ENCODE peak calls at places on chromosomes 2 and 18, in four cellular contexts. Y is SK-N-SH, Q is HepG2, P is HCT116. R is an unnamed sample.

GRCh38 chr2:143939976-143940375 is 579.9 kb downstream of the ZEB2 start:
- DNase-seq in Y (no peak), Q (no peak), P (no peak), R (no peak)

GRCh38 chr2:41836944-41837343 is 210.9 kb upstream of the PKDCC start:
- DNase-seq in Y (no peak), Q (no peak), P (peak), R (peak)

GRCh38 chr18:60471652-60472051 is 99.1 kb upstream of the MC4R start:
- DNase-seq in Y (no peak), Q (no peak), P (no peak), R (no peak)

GRCh38 chr2:206368933-206369569 is 74.3 kb upstream of the ADAM23 start:
- DNase-seq in Y (no peak), Q (no peak), P (no peak), R (no peak)

GRCh38 chr2:232245111-232245510 is 133.4 kb upstream of the ALPP start:
- DNase-seq in Y (no peak), Q (no peak), P (no peak), R (no peak)

GRCh38 chr2:38294597-38294996 is 82.5 kb downstream of the ATL2 start:
- DNase-seq in Y (no peak), Q (no peak), P (no peak), R (no peak)

GRCh38 chr18:32351014-32351413 is 119.7 kb downstream of the GAREM1 start:
- DNase-seq in Y (no peak), Q (no peak), P (no peak), R (no peak)

GRCh38 chr2:60507211-60507810 is 46.1 kb downstream of the BCL11A start:
- DNase-seq in Y (no peak), Q (no peak), P (no peak), R (no peak)

GRCh38 chr2:216698895-216699294 is 3.5 kb upstream of the IGFBP5 start:
- DNase-seq in Y (peak), Q (peak), P (peak), R (peak)

GRCh38 chr18:26089247-26090129 is 925 bp downstream of the SS18 start:
- DNase-seq in Y (peak), Q (peak), P (no peak), R (no peak)

GRCh38 chr18:74739926-74740325 is 142.3 kb downstream of the ZNF407 start:
- DNase-seq in Y (no peak), Q (peak), P (no peak), R (no peak)

GRCh38 chr2:230893881-230894781 is 29.4 kb downstream of the ITM2C start:
- DNase-seq in Y (no peak), Q (no peak), P (no peak), R (no peak)

GRCh38 chr18:48834421-48835011 is 116.2 kb downstream of the SMAD7 start:
- DNase-seq in Y (no peak), Q (no peak), P (peak), R (no peak)

GRCh38 chr2:232892843-232893242 is 22.8 kb downstream of the SNORC start:
- DNase-seq in Y (no peak), Q (no peak), P (no peak), R (no peak)

GRCh38 chr2:6184532-6185302 is 492.5 kb downstream of the SOX11 start:
- DNase-seq in Y (peak), Q (peak), P (no peak), R (no peak)

GRCh38 chr2:51710222-51710621 is 678.3 kb upstream of the NRXN1 start:
- DNase-seq in Y (peak), Q (peak), P (peak), R (peak)

GRCh38 chr2:226655871-226656270 is 143.7 kb downstream of the IRS1 start:
- DNase-seq in Y (no peak), Q (no peak), P (no peak), R (no peak)

GRCh38 chr18:60122339-60122738 is 222.5 kb downstream of the PMAIP1 start:
- DNase-seq in Y (no peak), Q (no peak), P (no peak), R (no peak)

GRCh38 chr2:69581774-69582581 is 61.6 kb downstream of the AAK1 start:
- DNase-seq in Y (no peak), Q (peak), P (no peak), R (no peak)

GRCh38 chr2:9247786-9248185 is 41.2 kb downstream of the ASAP2 start:
- DNase-seq in Y (peak), Q (peak), P (no peak), R (no peak)

GRCh38 chr2:238158807-238159539 is at the start of gene ERFE:
- DNase-seq in Y (peak), Q (no peak), P (no peak), R (peak)

GRCh38 chr2:231648579-231649174 is 56.0 kb downstream of the TEX44 start:
- DNase-seq in Y (peak), Q (peak), P (peak), R (peak)

GRCh38 chr2:27681844-27682243 is 18.2 kb downstream of the SLC4A1AP start:
- DNase-seq in Y (no peak), Q (peak), P (no peak), R (no peak)

GRCh38 chr2:112189001-112189556 is 50.9 kb downstream of the FBLN7 start:
- DNase-seq in Y (no peak), Q (no peak), P (no peak), R (no peak)

GRCh38 chr2:178397002-178397605 is 53.9 kb downstream of the PRKRA start:
- DNase-seq in Y (peak), Q (peak), P (peak), R (no peak)

GRCh38 chr2:150088538-150088937 is 398.9 kb downstream of the RND3 start:
- DNase-seq in Y (no peak), Q (no peak), P (no peak), R (no peak)

GRCh38 chr2:105494683-105495425 is 96.0 kb upstream of the FHL2 start:
- DNase-seq in Y (no peak), Q (no peak), P (no peak), R (no peak)

DNA sequence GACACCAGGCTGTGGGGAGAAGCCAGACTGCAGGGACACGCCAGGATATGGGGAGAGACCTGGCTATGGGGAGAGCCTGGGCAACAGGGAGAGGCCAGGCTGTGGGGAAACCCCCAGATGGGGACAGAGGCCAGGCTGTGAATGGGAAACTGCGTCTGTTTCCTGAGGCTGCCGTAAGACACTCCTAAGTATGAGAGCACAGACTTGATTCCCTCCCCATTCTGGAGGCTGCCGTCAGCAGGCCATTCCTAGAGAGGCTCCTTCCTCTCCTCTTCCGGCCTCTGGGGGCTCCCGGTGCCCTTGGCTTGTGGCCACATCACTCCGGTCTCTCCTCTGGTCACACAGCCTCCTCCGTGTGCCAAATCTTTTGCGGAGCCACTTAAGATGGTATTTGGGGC is 32.3 kb downstream of the ADI1 start:
- DNase-seq in Y (peak), Q (no peak), P (no peak), R (no peak)
- TF ChIP-seq JUND in Y (no peak), Q (no peak), P (no peak), R (no peak)

DNA sequence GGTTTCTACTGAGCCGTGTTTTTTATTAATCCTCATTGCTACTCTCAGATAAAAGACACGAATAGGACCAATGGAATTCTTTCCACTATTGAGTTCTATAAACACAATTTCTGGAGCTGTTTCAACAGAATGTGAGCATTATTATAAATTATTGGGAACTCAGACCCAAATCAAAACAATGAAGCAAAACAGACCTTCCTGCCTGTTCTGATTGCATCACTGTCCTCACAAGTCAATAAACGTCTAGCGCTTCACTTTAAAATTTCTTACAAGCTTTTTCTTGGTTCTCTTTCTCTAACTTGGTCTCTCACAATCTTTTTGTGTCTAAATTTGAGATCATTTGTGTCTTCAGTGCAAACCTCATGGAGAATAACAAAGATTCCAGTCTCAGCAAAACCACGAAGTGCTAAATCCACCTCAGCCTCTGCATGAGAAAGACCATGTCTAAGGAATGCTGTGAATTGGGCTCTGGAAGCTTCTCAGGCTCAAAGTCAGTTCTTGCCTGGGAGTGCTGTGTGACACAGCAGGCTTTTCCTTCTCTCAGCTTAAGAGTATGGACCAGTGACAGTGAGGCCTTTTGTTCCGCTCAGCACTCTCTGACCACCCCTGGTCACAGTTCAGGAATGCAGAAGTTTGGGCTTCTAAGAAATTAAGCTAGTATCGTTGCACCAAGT is 22.8 kb downstream of the ARHGAP28 start:
- DNase-seq in Y (no peak), Q (no peak), P (no peak), R (no peak)
- TF ChIP-seq JUND in Y (no peak), Q (no peak), P (no peak), R (no peak)

GRCh38 chr2:236607471-236608307 is 38.1 kb downstream of the ACKR3 start:
- DNase-seq in Y (peak), Q (no peak), P (no peak), R (no peak)
- TF ChIP-seq JUND in Y (no peak), Q (no peak), P (no peak), R (no peak)

GRCh38 chr2:75466708-75467311 is 93.9 kb downstream of the EVA1A start:
- DNase-seq in Y (peak), Q (peak), P (peak), R (peak)

GRCh38 chr2:75462714-75463113 is 98.0 kb downstream of the EVA1A start:
- DNase-seq in Y (no peak), Q (no peak), P (no peak), R (no peak)

GRCh38 chr2:75460630-75461029 is 100.1 kb downstream of the EVA1A start:
- DNase-seq in Y (no peak), Q (no peak), P (no peak), R (no peak)

GRCh38 chr2:75465317-75465998 is 95.3 kb downstream of the EVA1A start:
- DNase-seq in Y (peak), Q (peak), P (no peak), R (peak)

DNA sequence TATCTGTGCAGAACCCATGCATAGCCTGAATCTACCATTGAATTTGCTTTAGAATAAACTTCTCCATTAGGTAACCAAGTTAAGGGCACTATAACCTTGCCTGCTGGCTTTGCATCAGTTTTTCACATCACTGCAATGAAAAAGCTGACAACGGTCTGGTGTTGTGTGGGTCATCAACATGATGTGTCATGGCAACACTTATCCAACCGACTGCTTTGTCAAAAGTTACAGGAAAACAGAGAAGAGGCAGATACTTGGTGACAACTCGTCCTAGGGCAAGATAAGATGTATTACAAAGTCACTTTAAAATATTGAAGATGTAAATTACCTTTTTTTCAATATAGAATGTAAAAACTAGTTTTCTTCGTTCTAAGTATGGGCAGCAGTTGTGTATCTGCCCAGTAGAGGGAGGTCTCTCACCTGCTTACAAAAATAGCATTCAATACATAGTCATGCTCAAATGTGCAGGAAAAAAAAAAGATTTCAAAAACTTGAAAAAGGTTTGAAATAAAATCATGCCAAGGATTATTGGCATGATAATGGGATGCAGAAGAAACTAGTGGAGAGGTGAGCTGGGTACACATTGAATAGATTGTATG is 96.3 kb downstream of the EVA1A start:
- DNase-seq in Y (peak), Q (peak), P (peak), R (no peak)
- TF ChIP-seq JUND in Y (no peak), Q (no peak), P (no peak), R (no peak)

GRCh38 chr2:119025762-119026351 is 83.9 kb downstream of the MARCO start:
- DNase-seq in Y (no peak), Q (no peak), P (no peak), R (no peak)
- TF ChIP-seq JUND in Y (no peak), Q (no peak), P (no peak), R (no peak)

GRCh38 chr18:29383311-29384273 is 1206.7 kb upstream of the CDH2 start:
- DNase-seq in Y (no peak), Q (no peak), P (no peak), R (no peak)
- TF ChIP-seq JUND in Y (no peak), Q (no peak), P (no peak), R (no peak)

GRCh38 chr2:198440833-198441232 is 636.4 kb downstream of the PLCL1 start:
- DNase-seq in Y (no peak), Q (no peak), P (no peak), R (no peak)
- TF ChIP-seq JUND in Y (no peak), Q (no peak), P (no peak), R (no peak)

GRCh38 chr2:127107622-127107999 is 657 bp upstream of the BIN1 start:
- DNase-seq in Y (no peak), Q (no peak), P (peak), R (peak)

GRCh38 chr2:127106998-127107621 is at the start of gene BIN1:
- DNase-seq in Y (peak), Q (peak), P (peak), R (peak)

GRCh38 chr2:127104881-127105655 is 1.9 kb downstream of the BIN1 start:
- DNase-seq in Y (peak), Q (no peak), P (no peak), R (no peak)

GRCh38 chr2:127105656-127106456 is 1.1 kb downstream of the BIN1 start:
- DNase-seq in Y (peak), Q (no peak), P (no peak), R (no peak)

DNA sequence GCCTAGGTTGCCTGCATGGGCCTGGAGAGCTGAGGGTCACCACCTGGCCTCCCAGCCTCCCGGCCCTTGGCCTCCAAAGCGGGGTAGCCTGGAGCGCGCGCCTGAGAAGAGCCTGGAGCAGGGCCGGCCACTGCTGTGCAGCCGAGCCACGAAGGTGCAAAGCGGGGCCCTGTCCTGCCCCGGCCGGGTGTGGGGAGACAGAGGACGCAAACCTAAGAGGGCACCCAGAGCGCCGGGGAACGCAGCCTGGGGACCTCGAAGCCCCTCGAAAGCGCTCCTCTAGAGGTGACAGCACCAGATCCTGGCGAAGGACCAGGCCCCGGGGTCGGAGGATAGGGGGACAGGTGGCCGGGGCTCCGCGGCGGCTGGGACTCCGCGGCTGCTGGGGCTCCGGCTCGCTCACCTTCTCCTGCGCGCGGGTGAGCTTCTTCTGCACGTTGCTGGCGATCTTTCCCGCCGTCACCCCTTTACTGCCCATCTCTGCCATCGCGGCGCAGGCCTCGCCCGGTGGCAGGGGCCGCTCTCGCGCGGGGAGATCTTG is 427 bp downstream of the BIN1 start:
- DNase-seq in Y (peak), Q (no peak), P (no peak), R (no peak)
- TF ChIP-seq JUND in Y (no peak), Q (no peak), P (no peak), R (no peak)

R was measured in T47D.